ENCODE peak calls at places on chromosome 5, in seven cellular contexts. I, W, Y, T, C, R and A are unnamed samples. For H3K4me1 and H3K27me3, the result is how much of the 10 kb centered on the place peaks cover.

GRCh38 chr5:65068410-65068809 is 299.7 kb downstream of the CWC27 start:
- DNase-seq in Y (no peak), W (no peak), T (no peak), R (no peak), C (no peak), I (no peak), A (no peak)

GRCh38 chr5:963673-964531 is 44.7 kb upstream of the NKD2 start:
- DNase-seq in R (no peak), Y (no peak), C (no peak), T (peak), I (no peak), W (peak), A (no peak)

GRCh38 chr5:126119894-126120442 is 303.2 kb upstream of the GRAMD2B start:
- DNase-seq in W (no peak), C (no peak), R (no peak), I (no peak), T (no peak), Y (no peak), A (no peak)

GRCh38 chr5:137613554-137614265 is 114.6 kb upstream of the SPOCK1 start:
- DNase-seq in C (no peak), I (no peak), T (peak), R (no peak), W (no peak), Y (no peak), A (no peak)

GRCh38 chr5:143054480-143054941 is 284.3 kb downstream of the ARHGAP26 start:
- DNase-seq in W (no peak), T (peak), Y (no peak), R (peak), C (no peak), I (no peak), A (no peak)

GRCh38 chr5:44887722-44888121 is 79.0 kb downstream of the MRPS30 start:
- DNase-seq in I (no peak), C (no peak), Y (no peak), W (no peak), R (no peak), T (no peak), A (no peak)

GRCh38 chr5:14358536-14358935 is 215.4 kb downstream of the TRIO start:
- DNase-seq in Y (no peak), C (no peak), T (no peak), I (no peak), W (no peak), R (no peak), A (no peak)

GRCh38 chr5:147234825-147235635 is at the start of gene STK32A:
- DNase-seq in C (peak), Y (peak), I (no peak), W (peak), R (peak), T (no peak), A (peak)

GRCh38 chr5:38765461-38765861 is 80.4 kb upstream of the OSMR start:
- DNase-seq in W (no peak), C (no peak), R (no peak), I (no peak), Y (no peak), T (peak), A (no peak)

GRCh38 chr5:90015584-90016018 is 394.0 kb downstream of the CETN3 start:
- DNase-seq in I (no peak), R (no peak), W (no peak), C (no peak), Y (no peak), T (peak), A (no peak)

GRCh38 chr5:150064681-150065220 is 21.6 kb downstream of the CSF1R start:
- DNase-seq in Y (no peak), R (no peak), I (no peak), W (no peak), C (no peak), T (no peak), A (no peak)

GRCh38 chr5:146805099-146805498 is 73.5 kb downstream of the PPP2R2B start:
- DNase-seq in C (no peak), R (no peak), Y (no peak), I (no peak), W (no peak), T (no peak), A (no peak)

GRCh38 chr5:89351975-89352374 is 469.0 kb upstream of the MEF2C start:
- DNase-seq in W (no peak), Y (no peak), T (peak), C (no peak), R (no peak), I (no peak), A (no peak)

GRCh38 chr5:128084228-128085167 is 932 bp downstream of the SLC12A2 start:
- DNase-seq in R (peak), C (no peak), W (peak), I (no peak), T (peak), Y (peak), A (peak)

GRCh38 chr5:55227738-55228430 is 769 bp upstream of the MCIDAS start:
- DNase-seq in C (no peak), Y (no peak), I (no peak), W (no peak), T (no peak), R (no peak), A (no peak)

GRCh38 chr5:58544926-58545325 is 37.9 kb upstream of the RAB3C start:
- DNase-seq in W (no peak), I (no peak), Y (no peak), R (no peak), T (no peak), C (no peak), A (no peak)

GRCh38 chr5:124661317-124662141 is 84.9 kb downstream of the ZNF608 start:
- DNase-seq in Y (peak), I (peak), R (peak), T (peak), W (no peak), C (no peak), A (no peak)

GRCh38 chr5:32173394-32174010 is 617 bp downstream of the GOLPH3 start:
- DNase-seq in Y (peak), C (peak), R (peak), I (no peak), W (peak), T (peak), A (peak)

GRCh38 chr5:2251298-2251697 is 368.6 kb upstream of the IRX4 start:
- DNase-seq in Y (no peak), C (no peak), W (no peak), T (no peak), R (no peak), I (no peak), A (peak)

GRCh38 chr5:88377705-88378656 is 109.3 kb upstream of the TMEM161B start:
- DNase-seq in T (no peak), R (no peak), I (no peak), Y (no peak), W (no peak), C (no peak), A (no peak)

GRCh38 chr5:88304356-88304755 is 35.7 kb upstream of the TMEM161B start:
- DNase-seq in Y (no peak), I (no peak), R (no peak), T (no peak), C (no peak), W (no peak), A (no peak)

GRCh38 chr5:16625116-16625515 is 8.3 kb upstream of the RETREG1 start:
- DNase-seq in T (no peak), C (no peak), W (no peak), R (no peak), I (no peak), Y (no peak), A (no peak)

GRCh38 chr5:1542755-1543154 is 19.0 kb upstream of the LPCAT1 start:
- DNase-seq in T (no peak), W (no peak), C (peak), Y (peak), R (peak), I (peak), A (peak)

GRCh38 chr5:74105126-74105780 is 479.3 kb downstream of the ARHGEF28 start:
- DNase-seq in W (peak), I (no peak), Y (peak), C (no peak), T (no peak), R (no peak), A (no peak)

GRCh38 chr5:57453728-57454127 is 28.9 kb downstream of the ACTBL2 start:
- DNase-seq in I (no peak), T (no peak), W (no peak), C (no peak), R (no peak), Y (no peak), A (no peak)

GRCh38 chr5:174300941-174301761 is 255.6 kb downstream of the NSG2 start:
- DNase-seq in W (peak), I (no peak), R (no peak), T (no peak), C (no peak), Y (no peak), A (no peak)

GRCh38 chr5:151718653-151719052 is 31.9 kb upstream of the SPARC start:
- DNase-seq in Y (no peak), T (peak), I (no peak), W (no peak), R (no peak), C (no peak), A (no peak)

GRCh38 chr5:154162475-154163217 is 27.9 kb upstream of the GALNT10 start:
- DNase-seq in R (no peak), I (no peak), W (no peak), T (no peak), C (no peak), Y (no peak), A (no peak)

GRCh38 chr5:127369772-127370171 is 79.2 kb downstream of the MEGF10 start:
- DNase-seq in T (no peak), I (no peak), W (no peak), R (no peak), C (no peak), Y (no peak), A (no peak)

GRCh38 chr5:25393957-25394356 is 749.2 kb upstream of the CDH10 start:
- DNase-seq in T (no peak), Y (no peak), W (no peak), R (no peak), C (no peak), I (no peak), A (no peak)

GRCh38 chr5:172361566-172362238 is 78.1 kb upstream of the UBTD2 start:
- DNase-seq in T (peak), I (peak), W (no peak), Y (no peak), C (peak), R (no peak), A (no peak)

GRCh38 chr5:126965061-126965475 is 65.3 kb downstream of the MARCHF3 start:
- DNase-seq in W (no peak), R (no peak), I (no peak), C (no peak), T (peak), Y (no peak), A (no peak)

GRCh38 chr5:96861044-96861443 is 15.3 kb upstream of the ERAP2 start:
- DNase-seq in I (no peak), R (no peak), Y (no peak), W (no peak), T (no peak), C (no peak), A (no peak)

DNA sequence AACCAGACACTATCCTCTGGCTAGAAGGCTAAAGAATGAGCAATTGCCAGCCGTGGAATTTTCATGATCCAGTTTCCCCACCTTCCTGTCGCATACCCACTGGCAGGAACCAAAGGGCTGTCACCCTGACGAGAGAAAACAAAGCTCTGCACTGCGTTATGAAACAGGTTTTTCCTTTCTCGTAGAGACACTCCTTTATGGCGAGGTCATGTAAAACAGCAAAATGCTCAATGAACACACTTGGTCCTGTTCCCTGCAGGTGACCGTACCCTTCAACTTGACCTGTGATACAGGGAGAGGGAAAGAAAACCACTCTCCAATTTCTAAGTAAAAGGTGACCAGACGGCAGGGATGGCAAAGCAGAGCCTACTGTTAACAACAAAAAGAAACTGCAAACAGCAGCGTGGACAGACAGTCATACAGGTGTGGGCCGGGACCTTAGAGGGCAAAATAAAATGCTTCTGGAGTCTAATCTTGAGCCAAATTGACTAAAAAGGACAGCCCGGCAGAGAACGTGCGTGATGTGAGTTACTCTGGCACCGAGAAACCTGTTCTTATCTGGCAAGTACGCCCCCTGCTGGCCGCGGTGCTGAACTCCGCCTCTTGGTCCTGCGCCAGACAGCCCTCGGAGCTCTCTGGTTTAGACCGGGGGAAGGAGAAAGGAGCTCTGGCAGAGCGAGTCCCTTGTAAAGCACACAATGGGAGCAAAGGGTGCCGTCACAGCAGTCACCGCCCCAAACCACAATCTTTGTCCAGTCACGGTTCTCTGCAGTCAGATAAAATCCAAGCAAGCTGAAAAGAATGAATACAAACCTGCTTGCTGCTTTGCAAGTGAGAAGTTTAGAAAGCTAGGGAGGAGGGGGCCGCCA is 98.9 kb downstream of the EFNA5 start:
- DNase-seq in W (peak), Y (peak), C (peak), R (peak), I (peak), T (peak), A (peak)
- H3K4me1 ChIP-seq in W (half or more), Y (under half), C (under half), R (under half), I (under half), T (under half), A (under half)

GRCh38 chr5:177403194-177403825 is 2.8 kb upstream of the PFN3 start:
- DNase-seq in I (no peak), W (no peak), T (peak), C (no peak), Y (peak), R (no peak), A (no peak)
- H3K27me3 ChIP-seq in I (under half), W (half or more), T (half or more), C (half or more), Y (under half), R (under half), A (half or more)

GRCh38 chr5:138961221-138961620 is 86.1 kb upstream of the LRRTM2 start:
- DNase-seq in C (no peak), R (no peak), I (no peak), Y (no peak), T (no peak), W (no peak), A (peak)
- H3K4me1 ChIP-seq in C (under half), R (under half), I (under half), Y (under half), T (under half), W (under half), A (under half)

DNA sequence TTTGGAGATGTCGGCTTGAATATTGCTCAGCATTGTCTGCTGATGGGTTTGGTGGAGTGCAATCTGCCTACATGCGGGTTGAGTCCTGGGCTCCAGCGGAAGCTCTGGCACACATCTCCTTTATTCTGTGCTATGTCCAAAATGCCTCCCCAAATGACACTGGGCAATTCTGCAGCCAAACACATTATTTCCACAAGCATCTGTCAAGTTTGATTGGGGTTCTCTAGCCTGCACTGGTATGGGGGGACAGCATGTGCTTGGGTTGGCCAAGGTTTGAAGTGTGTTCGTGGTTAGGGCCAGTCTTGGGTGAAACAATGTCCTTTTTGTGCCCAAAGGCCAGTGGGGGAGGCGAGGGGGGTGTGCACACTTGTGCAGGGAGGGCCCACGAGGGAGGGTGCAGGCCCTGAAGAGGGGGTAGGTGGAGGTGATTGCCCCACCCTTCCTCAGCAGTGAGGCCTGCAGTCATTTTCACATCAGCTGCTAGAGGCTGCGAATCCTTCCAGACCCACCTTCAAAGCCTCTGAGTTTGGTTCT is 6.3 kb upstream of the NEUROG1 start:
- DNase-seq in W (no peak), Y (no peak), C (no peak), T (no peak), R (no peak), I (no peak), A (no peak)
- H3K27me3 ChIP-seq in W (half or more), Y (under half), C (half or more), T (half or more), R (under half), I (under half), A (half or more)

GRCh38 chr5:111966290-111966689 is 209.3 kb upstream of the NREP start:
- DNase-seq in W (no peak), R (no peak), I (no peak), C (no peak), T (no peak), Y (no peak), A (no peak)

GRCh38 chr5:111968459-111968858 is 211.5 kb upstream of the NREP start:
- DNase-seq in W (no peak), C (no peak), R (no peak), I (no peak), T (peak), Y (no peak), A (no peak)

GRCh38 chr5:111962906-111963305 is 205.9 kb upstream of the NREP start:
- DNase-seq in T (no peak), W (no peak), C (no peak), R (no peak), I (no peak), Y (no peak), A (no peak)

GRCh38 chr5:111963555-111963954 is 206.6 kb upstream of the NREP start:
- DNase-seq in Y (no peak), T (no peak), I (no peak), C (no peak), R (no peak), W (no peak), A (no peak)

GRCh38 chr5:111967463-111967862 is 210.5 kb upstream of the NREP start:
- DNase-seq in Y (no peak), I (no peak), W (no peak), C (no peak), T (no peak), R (no peak), A (peak)
- H3K4me1 ChIP-seq in Y (under half), I (under half), W (under half), C (under half), T (under half), R (under half), A (under half)

GRCh38 chr5:80035839-80036238 is 691 bp downstream of the THBS4 start:
- DNase-seq in C (no peak), T (no peak), R (no peak), I (no peak), W (no peak), Y (no peak), A (no peak)

GRCh38 chr5:80034559-80034958 is 589 bp upstream of the THBS4 start:
- DNase-seq in W (no peak), R (no peak), I (no peak), T (no peak), Y (no peak), C (no peak), A (no peak)

GRCh38 chr5:80033513-80033912 is 1.6 kb upstream of the THBS4 start:
- DNase-seq in I (no peak), W (no peak), T (no peak), R (no peak), C (no peak), Y (no peak), A (no peak)

GRCh38 chr5:80036621-80037020 is 1.5 kb downstream of the THBS4 start:
- DNase-seq in I (no peak), T (no peak), R (no peak), W (no peak), C (no peak), Y (no peak), A (no peak)

GRCh38 chr5:80034962-80035821 is at the start of gene THBS4:
- DNase-seq in I (no peak), T (no peak), R (no peak), C (no peak), W (peak), Y (no peak), A (no peak)
- H3K27me3 ChIP-seq in I (under half), T (half or more), R (under half), C (under half), W (under half), Y (under half), A (half or more)

DNA sequence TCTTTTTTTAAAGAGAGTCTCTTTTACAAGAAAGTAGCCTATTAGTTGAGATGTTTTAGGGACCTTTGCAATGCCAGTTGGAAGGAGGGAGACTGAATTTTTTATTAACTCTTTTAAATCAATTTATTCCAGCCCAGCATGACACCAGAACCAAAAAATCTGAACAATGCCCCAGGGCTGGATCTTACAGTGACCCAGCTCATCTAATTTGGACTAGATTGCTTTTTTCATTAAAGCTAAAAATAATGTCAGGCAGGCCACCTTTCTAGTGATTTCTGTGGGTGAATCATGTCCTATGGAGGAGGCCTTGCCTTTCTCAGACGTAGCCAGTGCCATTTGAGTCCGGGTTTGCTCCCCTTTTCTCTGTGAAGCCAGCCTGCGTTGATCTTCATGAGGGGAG is 38.8 kb downstream of the MAP1B start:
- DNase-seq in R (no peak), Y (no peak), T (no peak), C (no peak), W (no peak), I (no peak), A (no peak)
- H3K4me1 ChIP-seq in R (under half), Y (under half), T (under half), C (half or more), W (half or more), I (under half), A (under half)